ENCODE peak calls at places on chromosomes 12 and 14, in seven cellular contexts. D is Daoy; K is Kasumi-1; O is AG04450; P is spleen; B is naive thymus-derived CD8-positive, alpha-beta T cell; J is tibial artery. E is an unnamed sample.

GRCh38 chr12:69008510-69008909 is 75.5 kb upstream of the CPM start:
- DNase-seq in D (no peak), K (no peak), O (no peak), P (no peak), B (no peak), J (no peak), E (no peak)

GRCh38 chr14:54182419-54183040 is 214.3 kb upstream of the CDKN3 start:
- DNase-seq in D (peak), K (no peak), O (no peak), P (no peak), B (no peak), J (no peak), E (peak)

GRCh38 chr14:24071144-24071697 is at the start of gene CPNE6:
- DNase-seq in D (no peak), K (no peak), O (no peak), P (peak), B (no peak), J (no peak), E (no peak)

GRCh38 chr12:115172521-115172920 is 488.5 kb upstream of the TBX3 start:
- DNase-seq in D (peak), K (no peak), O (peak), P (no peak), B (no peak), J (no peak), E (no peak)

GRCh38 chr12:58086930-58087329 is 145.6 kb downstream of the ATP23 start:
- DNase-seq in D (no peak), K (no peak), O (no peak), P (no peak), B (no peak), J (no peak), E (no peak)

GRCh38 chr12:3233813-3234212 is 156.6 kb downstream of the TSPAN9 start:
- DNase-seq in D (no peak), K (no peak), O (no peak), P (no peak), B (no peak), J (no peak), E (no peak)

GRCh38 chr12:62910549-62911169 is 24.3 kb downstream of the PPM1H start:
- DNase-seq in D (no peak), K (no peak), O (no peak), P (no peak), B (no peak), J (no peak), E (no peak)

GRCh38 chr14:22658951-22659350 is 14.8 kb upstream of the OR6J1 start:
- DNase-seq in D (no peak), K (no peak), O (no peak), P (no peak), B (no peak), J (no peak), E (no peak)

GRCh38 chr12:47752552-47752951 is 6.1 kb downstream of the RAPGEF3 start:
- DNase-seq in D (no peak), K (no peak), O (no peak), P (no peak), B (no peak), J (no peak), E (no peak)

GRCh38 chr12:123897221-123897620 is 75.4 kb downstream of the CCDC92 start:
- DNase-seq in D (peak), K (no peak), O (peak), P (no peak), B (no peak), J (no peak), E (peak)

GRCh38 chr14:65035049-65035448 is 48.4 kb downstream of the FNTB start:
- DNase-seq in D (no peak), K (no peak), O (no peak), P (peak), B (no peak), J (peak), E (no peak)

GRCh38 chr14:68235011-68235410 is 415.4 kb downstream of the RAD51B start:
- DNase-seq in D (no peak), K (no peak), O (no peak), P (no peak), B (no peak), J (no peak), E (no peak)

GRCh38 chr12:96205909-96206308 is 11.7 kb downstream of the ELK3 start:
- DNase-seq in D (no peak), K (no peak), O (no peak), P (no peak), B (no peak), J (no peak), E (no peak)

GRCh38 chr12:52975204-52975603 is 26.3 kb downstream of the KRT18 start:
- DNase-seq in D (peak), K (no peak), O (no peak), P (no peak), B (no peak), J (no peak), E (peak)

GRCh38 chr12:1047898-1048660 is 57.1 kb downstream of the ERC1 start:
- DNase-seq in D (peak), K (peak), O (no peak), P (no peak), B (no peak), J (no peak), E (no peak)

GRCh38 chr14:33118653-33119052 is 180.0 kb downstream of the NPAS3 start:
- DNase-seq in D (no peak), K (no peak), O (no peak), P (no peak), B (no peak), J (no peak), E (no peak)

GRCh38 chr12:114812858-114813761 is 129.1 kb upstream of the TBX3 start:
- DNase-seq in D (peak), K (no peak), O (peak), P (no peak), B (no peak), J (peak), E (peak)

GRCh38 chr12:107247650-107248049 is 154.3 kb upstream of the CRY1 start:
- DNase-seq in D (no peak), K (no peak), O (no peak), P (no peak), B (no peak), J (no peak), E (no peak)

GRCh38 chr12:70007687-70008086 is 182.7 kb downstream of the MYRFL start:
- DNase-seq in D (no peak), K (no peak), O (no peak), P (no peak), B (no peak), J (no peak), E (no peak)

GRCh38 chr12:70854138-70854537 is 66.4 kb downstream of the PTPRR start:
- DNase-seq in D (no peak), K (no peak), O (no peak), P (no peak), B (no peak), J (no peak), E (no peak)

GRCh38 chr12:79517363-79517762 is 173.4 kb downstream of the PAWR start:
- DNase-seq in D (no peak), K (no peak), O (no peak), P (no peak), B (no peak), J (no peak), E (no peak)

E was measured in SJSA1.